ENCODE peak calls at places on chromosomes 5 and 9, in eight cellular contexts. H is hypothalamus; F is fibroblast of the aortic adventitia; E is heart right ventricle; M is ELR; O is effector memory CD4-positive, alpha-beta T cell; S is progenitor cell of endocrine pancreas; J is hepatocyte. G is an unnamed sample.

GRCh38 chr9:129849901-129850300 is 14.6 kb downstream of the USP20 start:
- DNase-seq in S (no peak), H (no peak), O (no peak), E (no peak), J (no peak), M (no peak), F (peak), G (no peak)

GRCh38 chr9:3528466-3528865 is 2.7 kb upstream of the RFX3 start:
- DNase-seq in H (no peak), E (no peak), J (no peak), O (peak), S (no peak), M (no peak), F (no peak), G (no peak)

GRCh38 chr5:35205186-35205585 is 25.1 kb downstream of the PRLR start:
- DNase-seq in E (no peak), H (no peak), F (peak), M (no peak), S (no peak), O (no peak), J (no peak), G (no peak)

GRCh38 chr5:115963566-115963965 is 1.3 kb downstream of the LVRN start:
- DNase-seq in M (no peak), S (no peak), H (no peak), E (no peak), J (no peak), O (no peak), F (no peak), G (no peak)

GRCh38 chr9:126337690-126338426 is 11.2 kb downstream of the MVB12B start:
- DNase-seq in O (no peak), S (no peak), E (no peak), H (peak), F (no peak), J (no peak), M (no peak), G (no peak)

GRCh38 chr9:124812401-124813016 is 35.6 kb downstream of the OLFML2A start:
- DNase-seq in J (peak), E (no peak), O (no peak), H (no peak), S (no peak), F (peak), M (peak), G (peak)

GRCh38 chr5:147188200-147189108 is 46.4 kb upstream of the STK32A start:
- DNase-seq in F (peak), H (peak), M (peak), E (peak), J (peak), O (no peak), S (peak), G (peak)

GRCh38 chr9:130772185-130772584 is 62.9 kb upstream of the ABL1 start:
- DNase-seq in M (no peak), J (no peak), H (no peak), O (no peak), F (no peak), S (no peak), E (no peak), G (no peak)

GRCh38 chr9:2132484-2133082 is 117.4 kb downstream of the SMARCA2 start:
- DNase-seq in S (no peak), H (no peak), J (peak), M (peak), F (peak), E (no peak), O (no peak), G (peak)

GRCh38 chr9:14515049-14515448 is 178.2 kb downstream of the ZDHHC21 start:
- DNase-seq in M (no peak), E (no peak), F (no peak), S (no peak), O (no peak), J (no peak), H (no peak), G (no peak)

GRCh38 chr9:97696823-97697601 is at the start of gene XPA:
- DNase-seq in M (peak), F (peak), S (peak), J (peak), H (peak), O (peak), E (peak), G (peak)

GRCh38 chr5:170427672-170428236 is 38.6 kb upstream of the KCNMB1 start:
- DNase-seq in S (no peak), M (no peak), O (no peak), F (peak), H (no peak), E (peak), J (peak), G (no peak)

GRCh38 chr5:173645437-173645807 is 29.0 kb upstream of the BOD1 start:
- DNase-seq in J (peak), M (peak), F (peak), S (no peak), E (no peak), O (no peak), H (no peak), G (peak)

GRCh38 chr9:94867281-94867841 is 140.9 kb downstream of the AOPEP start:
- DNase-seq in J (peak), F (peak), M (peak), O (no peak), E (peak), S (peak), H (no peak), G (peak)

GRCh38 chr9:20788526-20789421 is 104.7 kb downstream of the FOCAD start:
- DNase-seq in J (no peak), E (no peak), S (no peak), M (no peak), H (no peak), F (peak), O (no peak), G (no peak)